ENCODE peak calls at places on chromosomes 6 and 20, in four cellular contexts. D, P, S and E are unnamed samples.

GRCh38 chr20:51733070-51733469 is 35.1 kb downstream of the ATP9A start:
- DNase-seq in D (no peak), P (no peak), S (no peak), E (no peak)

GRCh38 chr20:44180814-44181213 is 6.2 kb downstream of the JPH2 start:
- DNase-seq in D (no peak), P (no peak), S (no peak), E (no peak)

GRCh38 chr20:51930775-51931174 is 128.5 kb upstream of the SALL4 start:
- DNase-seq in D (peak), P (no peak), S (no peak), E (no peak)

GRCh38 chr6:170022827-170023619 is 267.9 kb downstream of the DLL1 start:
- DNase-seq in D (no peak), P (peak), S (no peak), E (no peak)

GRCh38 chr6:111258615-111259088 is 171.3 kb downstream of the SLC16A10 start:
- DNase-seq in D (no peak), P (no peak), S (no peak), E (no peak)

GRCh38 chr6:136425793-136426192 is 124.4 kb downstream of the MAP7 start:
- DNase-seq in D (no peak), P (no peak), S (no peak), E (no peak)

GRCh38 chr6:105794263-105794662 is 291.9 kb upstream of the PRDM1 start:
- DNase-seq in D (peak), P (no peak), S (peak), E (no peak)

GRCh38 chr20:43459022-43459942 is 1.6 kb downstream of the SRSF6 start:
- DNase-seq in D (no peak), P (no peak), S (no peak), E (no peak)

GRCh38 chr6:7590918-7591302 is 912 bp downstream of the SNRNP48 start:
- DNase-seq in D (no peak), P (no peak), S (no peak), E (no peak)

GRCh38 chr6:106547961-106548453 is 81.3 kb downstream of the RTN4IP1 start:
- DNase-seq in D (peak), P (no peak), S (no peak), E (no peak)

GRCh38 chr6:169654590-169655391 is 47.0 kb downstream of the WDR27 start:
- DNase-seq in D (peak), P (peak), S (peak), E (peak)

GRCh38 chr6:169082093-169082492 is 171.6 kb downstream of the THBS2 start:
- DNase-seq in D (no peak), P (no peak), S (no peak), E (no peak)

GRCh38 chr6:137933696-137934095 is 66.6 kb downstream of the TNFAIP3 start:
- DNase-seq in D (peak), P (no peak), S (no peak), E (no peak)

GRCh38 chr20:60062431-60063336 is 104.5 kb downstream of the CDH26 start:
- DNase-seq in D (peak), P (no peak), S (no peak), E (no peak)
- TF ChIP-seq CTCF in D (no peak), P (no peak), S (no peak), E (no peak)

GRCh38 chr20:54194724-54195438 is 13.0 kb upstream of the PFDN4 start:
- DNase-seq in D (no peak), P (no peak), S (no peak), E (no peak)
- TF ChIP-seq CTCF in D (no peak), P (no peak), S (no peak), E (no peak)

GRCh38 chr6:31729515-31729978 is 448 bp upstream of the DDAH2 start:
- DNase-seq in D (peak), P (peak), S (peak), E (peak)
- TF ChIP-seq CTCF in D (no peak), P (peak), S (no peak), E (peak)

GRCh38 chr20:35742741-35743523 is 872 bp upstream of the RBM39 start:
- DNase-seq in D (no peak), P (no peak), S (no peak), E (no peak)

GRCh38 chr20:35741892-35742740 is at the start of gene RBM39:
- DNase-seq in D (peak), P (peak), S (peak), E (peak)

GRCh38 chr20:35738410-35739179 is 3.5 kb downstream of the RBM39 start:
- DNase-seq in D (no peak), P (no peak), S (no peak), E (no peak)

GRCh38 chr20:35737865-35738333 is 4.2 kb downstream of the RBM39 start:
- DNase-seq in D (no peak), P (no peak), S (no peak), E (no peak)

GRCh38 chr20:35739294-35740163 is 2.5 kb downstream of the RBM39 start:
- DNase-seq in D (no peak), P (no peak), S (no peak), E (no peak)
- TF ChIP-seq CTCF in D (peak), P (no peak), S (no peak), E (no peak)

GRCh38 chr6:97703661-97704060 is 420.6 kb upstream of the MMS22L start:
- DNase-seq in D (peak), P (no peak), S (no peak), E (no peak)

GRCh38 chr6:97702226-97702625 is 419.2 kb upstream of the MMS22L start:
- DNase-seq in D (no peak), P (no peak), S (no peak), E (no peak)

GRCh38 chr6:97705568-97705967 is 422.6 kb upstream of the MMS22L start:
- DNase-seq in D (no peak), P (no peak), S (no peak), E (peak)
- TF ChIP-seq CTCF in D (peak), P (no peak), S (no peak), E (peak)

DNA sequence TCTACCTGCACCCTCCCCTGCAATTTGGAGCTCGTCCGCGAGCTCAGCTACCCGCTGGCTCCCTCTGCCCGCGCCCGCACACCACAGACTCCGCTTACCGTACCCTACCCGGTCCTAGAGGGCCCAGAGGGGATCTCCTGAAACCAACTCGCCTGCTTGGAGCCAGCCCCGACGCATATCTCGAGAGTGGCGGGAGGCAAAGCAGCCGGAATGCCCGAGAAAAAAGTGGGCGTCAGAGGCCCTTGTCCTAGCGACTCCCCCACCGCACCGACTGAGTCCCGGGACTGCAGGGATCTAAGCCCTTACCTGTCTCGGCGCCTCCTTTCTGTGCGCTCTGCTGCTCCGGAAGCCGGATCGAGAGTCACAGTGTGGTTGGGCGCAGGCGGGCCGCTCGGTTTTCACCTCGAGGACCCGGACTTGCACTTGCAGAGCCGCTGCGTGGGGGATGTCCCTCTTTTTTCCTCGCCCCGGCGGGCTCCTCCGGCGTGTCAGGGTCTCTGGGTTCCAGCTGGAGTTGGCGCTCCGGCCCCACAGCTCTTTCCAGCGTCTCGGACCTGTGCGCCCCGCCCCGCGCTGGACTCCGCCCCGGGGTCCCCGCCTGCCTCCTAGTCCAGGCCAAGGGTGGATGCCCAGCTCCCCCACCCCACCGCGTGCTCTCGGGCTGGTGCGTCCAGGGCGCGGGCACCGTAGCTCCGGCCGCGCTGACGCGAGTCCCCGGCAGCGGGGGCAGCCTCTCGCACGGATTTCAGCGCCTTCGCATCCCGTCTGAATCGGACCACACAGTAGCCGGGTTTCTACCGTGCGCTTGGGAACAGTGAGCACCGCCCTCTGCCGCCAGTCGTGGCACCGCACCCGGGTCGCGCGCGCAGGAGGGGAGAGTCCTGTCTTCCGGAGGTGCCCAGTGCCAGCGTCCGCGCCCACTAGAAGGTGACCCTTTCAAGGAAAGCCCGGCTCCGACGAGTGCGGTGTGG is at the start of gene PROKR2:
- DNase-seq in D (no peak), P (no peak), S (peak), E (peak)
- TF ChIP-seq CTCF in D (no peak), P (no peak), S (no peak), E (peak)

GRCh38 chr6:37210313-37210898 is 40.5 kb downstream of the PIM1 start:
- DNase-seq in D (peak), P (peak), S (no peak), E (peak)
- TF ChIP-seq CTCF in D (peak), P (peak), S (peak), E (peak)

DNA sequence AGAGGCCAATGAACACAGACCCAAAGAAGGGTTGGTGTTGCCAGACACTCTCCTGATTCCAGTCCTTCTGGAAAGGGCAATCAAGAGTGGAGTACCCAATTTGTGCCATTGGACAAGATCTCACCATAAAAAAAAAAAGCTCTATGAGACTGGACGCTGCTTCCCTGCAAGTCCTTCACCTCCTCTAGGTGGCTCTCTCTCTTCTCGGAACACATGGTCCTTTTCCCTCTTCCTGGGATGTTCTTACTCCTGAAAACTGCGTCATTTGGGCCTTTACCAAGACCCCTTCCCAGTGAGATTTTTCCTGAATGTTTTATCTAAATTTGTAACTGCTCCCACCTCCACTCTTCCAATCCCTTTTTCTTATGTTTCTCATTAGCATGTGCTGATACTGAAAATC is 280.8 kb downstream of the FOXA2 start:
- DNase-seq in D (no peak), P (no peak), S (no peak), E (no peak)
- TF ChIP-seq CTCF in D (no peak), P (no peak), S (no peak), E (no peak)

GRCh38 chr6:121581327-121581726 is 145.9 kb downstream of the GJA1 start:
- DNase-seq in D (no peak), P (no peak), S (no peak), E (no peak)
- TF ChIP-seq CTCF in D (no peak), P (no peak), S (no peak), E (no peak)